ENCODE peak calls at places on chromosome 21, in ten cellular contexts. J, Y, C, O, V, H, E, F, A and R are unnamed samples.

GRCh38 chr21:43834146-43834905 is 30.7 kb upstream of the AGPAT3 start:
- DNase-seq in V (no peak), A (no peak), Y (no peak), J (no peak), C (no peak), O (no peak), E (no peak), H (no peak), F (no peak), R (no peak)

GRCh38 chr21:41548781-41549180 is 40.8 kb upstream of the TMPRSS2 start:
- DNase-seq in A (no peak), H (no peak), F (no peak), C (no peak), V (no peak), O (no peak), J (no peak), Y (no peak), E (no peak), R (no peak)

GRCh38 chr21:33264561-33264960 is 1.6 kb upstream of the IL10RB start:
- DNase-seq in E (no peak), C (no peak), O (no peak), F (no peak), J (no peak), H (no peak), A (no peak), V (no peak), Y (no peak), R (no peak)

GRCh38 chr21:44423941-44424607 is 31.2 kb upstream of the LRRC3 start:
- DNase-seq in F (no peak), C (no peak), Y (peak), E (no peak), O (no peak), J (no peak), H (no peak), A (no peak), V (no peak), R (no peak)

GRCh38 chr21:31366825-31367224 is 22.8 kb upstream of the TIAM1 start:
- DNase-seq in V (peak), A (peak), J (no peak), H (peak), C (peak), O (peak), E (peak), Y (no peak), F (no peak), R (no peak)

GRCh38 chr21:34630536-34631143 is 15.7 kb upstream of the RCAN1 start:
- DNase-seq in H (peak), A (no peak), C (peak), Y (no peak), F (peak), J (peak), V (peak), E (peak), O (peak), R (peak)

GRCh38 chr21:42820513-42821465 is 58.5 kb downstream of the WDR4 start:
- DNase-seq in F (no peak), V (no peak), J (no peak), E (no peak), Y (no peak), C (no peak), A (no peak), O (no peak), H (no peak), R (no peak)

GRCh38 chr21:15558884-15559283 is 170.9 kb upstream of the USP25 start:
- DNase-seq in C (no peak), J (no peak), F (no peak), V (no peak), E (no peak), A (no peak), Y (no peak), O (no peak), H (no peak), R (no peak)

GRCh38 chr21:32137266-32137665 is 141.6 kb downstream of the MIS18A start:
- DNase-seq in J (no peak), F (no peak), Y (no peak), C (no peak), O (no peak), A (no peak), V (no peak), H (no peak), E (no peak), R (no peak)

GRCh38 chr21:14303731-14304488 is 79.0 kb downstream of the HSPA13 start:
- DNase-seq in J (no peak), E (no peak), O (no peak), A (no peak), C (no peak), F (no peak), Y (no peak), V (no peak), H (no peak), R (no peak)

GRCh38 chr21:16588433-16588860 is 858.7 kb downstream of the USP25 start:
- DNase-seq in J (peak), F (peak), O (peak), V (peak), C (peak), E (no peak), Y (no peak), H (peak), A (peak), R (peak)

GRCh38 chr21:33030633-33031032 is 4.9 kb downstream of the OLIG2 start:
- DNase-seq in A (no peak), E (no peak), F (no peak), J (no peak), O (no peak), C (no peak), Y (no peak), V (no peak), H (no peak), R (no peak)

GRCh38 chr21:42299324-42300044 is 15.7 kb downstream of the TFF3 start:
- DNase-seq in Y (no peak), H (no peak), E (no peak), J (no peak), O (no peak), F (no peak), C (no peak), A (no peak), V (no peak), R (no peak)

GRCh38 chr21:13368200-13368599 is 241.4 kb upstream of the POTED start:
- DNase-seq in V (no peak), J (no peak), O (no peak), A (no peak), E (no peak), H (no peak), F (no peak), Y (no peak), C (no peak), R (no peak)

GRCh38 chr21:26055841-26056264 is 114.7 kb downstream of the APP start:
- DNase-seq in H (no peak), Y (no peak), C (no peak), A (no peak), J (no peak), O (no peak), E (no peak), F (no peak), V (no peak), R (no peak)

GRCh38 chr21:27735699-27736098 is 768.8 kb upstream of the ADAMTS5 start:
- DNase-seq in Y (no peak), C (no peak), H (no peak), V (no peak), J (no peak), F (no peak), E (no peak), A (no peak), O (no peak), R (no peak)

GRCh38 chr21:33367309-33367973 is 35.8 kb upstream of the IFNGR2 start:
- DNase-seq in O (no peak), F (no peak), V (no peak), Y (no peak), J (no peak), C (no peak), A (no peak), E (no peak), H (peak), R (no peak)

GRCh38 chr21:33394260-33394659 is 9.0 kb upstream of the IFNGR2 start:
- DNase-seq in V (no peak), F (no peak), H (no peak), E (no peak), Y (peak), J (no peak), O (peak), C (peak), A (no peak), R (no peak)

GRCh38 chr21:28871388-28872015 is 121.2 kb downstream of the LTN1 start:
- DNase-seq in V (peak), H (no peak), J (no peak), E (no peak), O (no peak), A (no peak), Y (no peak), F (no peak), C (no peak), R (no peak)

GRCh38 chr21:24729568-24729967 is 877.7 kb downstream of the MRPL39 start:
- DNase-seq in C (no peak), F (no peak), O (no peak), V (peak), Y (no peak), J (no peak), E (no peak), A (no peak), H (no peak), R (no peak)

GRCh38 chr21:24727803-24728425 is 879.4 kb downstream of the MRPL39 start:
- DNase-seq in J (no peak), O (no peak), F (no peak), Y (no peak), C (no peak), E (no peak), V (peak), A (peak), H (no peak), R (no peak)
- TF ChIP-seq CTCF in J (no peak), O (no peak), F (no peak), Y (no peak), C (no peak), E (no peak), V (no peak), A (peak), H (no peak), R (no peak)

DNA sequence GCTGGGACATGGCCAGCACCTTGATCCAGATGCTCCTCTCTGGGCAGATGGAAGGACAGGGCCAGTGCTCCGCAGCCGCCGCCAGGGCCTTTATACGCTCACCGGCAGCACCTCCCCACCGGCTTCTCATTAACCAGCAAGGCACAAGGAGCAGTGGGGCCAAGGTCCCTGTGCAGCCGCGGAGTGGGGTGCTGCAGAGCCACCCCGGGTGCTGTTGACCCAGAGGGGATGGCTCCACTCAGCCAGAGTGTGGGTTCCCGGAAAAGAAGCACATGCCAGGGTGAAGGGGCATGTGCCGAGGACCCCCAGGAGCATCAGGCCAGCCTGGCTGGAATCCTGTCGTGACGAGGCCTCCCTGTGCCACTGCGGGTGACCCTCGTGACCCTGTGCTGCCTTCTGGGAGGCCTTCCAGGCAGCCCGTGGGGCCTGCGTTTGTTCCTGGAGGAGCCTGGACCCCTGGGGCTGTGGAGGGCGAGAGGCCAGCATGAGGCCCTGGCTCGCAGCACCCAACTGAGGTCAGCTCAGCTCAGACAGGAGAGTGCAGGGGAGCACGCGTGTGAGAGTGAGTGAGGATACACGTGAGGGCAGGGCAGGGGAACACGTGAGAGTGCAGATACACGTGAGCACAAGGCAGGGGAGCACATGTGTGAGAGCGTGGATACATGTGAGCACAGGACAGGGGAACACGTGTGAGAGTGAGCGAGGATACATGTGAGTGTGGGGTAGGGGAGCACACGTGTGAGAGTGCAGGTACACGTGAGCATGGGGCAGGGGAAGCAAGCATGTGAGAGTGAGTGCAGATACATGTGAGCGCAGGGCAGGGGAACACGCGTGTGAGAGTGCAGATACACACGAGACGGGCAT is at the start of gene FTCD:
- DNase-seq in Y (peak), J (no peak), C (no peak), O (no peak), H (no peak), V (no peak), E (no peak), F (no peak), A (no peak), R (no peak)
- TF ChIP-seq CTCF in Y (no peak), J (no peak), C (no peak), O (no peak), H (no peak), V (no peak), E (no peak), F (no peak), A (no peak), R (no peak)

GRCh38 chr21:23804866-23805265 is 1802.4 kb downstream of the MRPL39 start:
- DNase-seq in E (no peak), J (no peak), O (no peak), C (no peak), A (no peak), V (no peak), F (no peak), Y (no peak), H (no peak), R (no peak)

GRCh38 chr21:23812485-23812884 is 1794.8 kb downstream of the MRPL39 start:
- DNase-seq in V (no peak), J (no peak), F (no peak), C (no peak), O (no peak), Y (no peak), H (no peak), A (no peak), E (no peak), R (no peak)

GRCh38 chr21:23811802-23812201 is 1795.5 kb downstream of the MRPL39 start:
- DNase-seq in J (no peak), V (no peak), A (no peak), F (no peak), H (no peak), O (no peak), Y (no peak), E (no peak), C (no peak), R (no peak)

GRCh38 chr21:23809573-23809972 is 1797.7 kb downstream of the MRPL39 start:
- DNase-seq in C (no peak), A (no peak), O (no peak), J (no peak), V (no peak), Y (no peak), H (no peak), F (no peak), E (no peak), R (no peak)
- TF ChIP-seq CTCF in C (no peak), A (no peak), O (no peak), J (no peak), V (no peak), Y (no peak), H (no peak), F (no peak), E (no peak), R (no peak)

GRCh38 chr21:18370292-18370691 is 33.3 kb downstream of the TMPRSS15 start:
- DNase-seq in H (no peak), Y (no peak), F (no peak), E (no peak), V (no peak), J (no peak), C (no peak), A (no peak), O (no peak), R (no peak)
- TF ChIP-seq CTCF in H (no peak), Y (no peak), F (no peak), E (no peak), V (no peak), J (no peak), C (no peak), A (no peak), O (no peak), R (no peak)

DNA sequence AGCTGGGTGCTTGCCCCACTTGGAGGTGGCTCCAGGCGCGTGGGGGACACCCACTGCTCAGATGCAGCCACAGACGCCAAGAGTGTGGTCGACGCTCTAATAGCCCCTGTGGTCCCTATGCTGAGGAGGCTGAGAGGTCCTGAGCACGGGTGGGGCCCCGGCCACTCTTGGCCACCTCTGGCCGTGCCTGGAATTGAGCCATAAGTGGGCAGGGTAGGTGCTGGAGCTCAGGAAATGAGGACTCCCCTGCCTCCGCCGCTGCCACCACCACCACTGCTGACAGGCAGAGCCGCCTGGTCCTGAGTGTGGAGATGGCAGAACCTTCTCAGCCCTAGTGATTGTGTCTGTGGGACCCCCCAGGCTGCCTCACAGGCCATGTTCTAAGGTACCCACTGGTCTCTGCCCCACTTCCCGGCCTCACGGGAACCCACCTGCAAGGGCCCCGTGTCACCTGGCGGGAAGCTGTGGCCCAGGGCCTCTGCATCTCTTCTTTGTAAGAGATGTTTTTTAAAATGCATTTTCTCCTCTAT is 34.6 kb upstream of the DIP2A start:
- DNase-seq in O (no peak), V (no peak), F (no peak), Y (no peak), H (no peak), J (no peak), C (no peak), E (no peak), A (no peak), R (no peak)
- TF ChIP-seq CTCF in O (no peak), V (no peak), F (no peak), Y (no peak), H (no peak), J (no peak), C (no peak), E (no peak), A (no peak), R (no peak)

GRCh38 chr21:37564341-37564923 is 197.9 kb downstream of the DYRK1A start:
- DNase-seq in E (peak), H (peak), V (peak), Y (peak), F (no peak), O (peak), C (peak), A (peak), J (peak), R (peak)

GRCh38 chr21:37561506-37561905 is 194.9 kb downstream of the DYRK1A start:
- DNase-seq in V (no peak), C (no peak), J (no peak), E (no peak), A (no peak), F (no peak), Y (no peak), H (no peak), O (no peak), R (no peak)

GRCh38 chr21:37563641-37564340 is 197.2 kb downstream of the DYRK1A start:
- DNase-seq in J (peak), H (peak), Y (peak), A (peak), V (peak), O (peak), E (peak), C (peak), F (peak), R (peak)

GRCh38 chr21:37561941-37562919 is 195.7 kb downstream of the DYRK1A start:
- DNase-seq in O (no peak), F (no peak), V (no peak), A (no peak), C (no peak), J (no peak), E (no peak), H (no peak), Y (no peak), R (no peak)

DNA sequence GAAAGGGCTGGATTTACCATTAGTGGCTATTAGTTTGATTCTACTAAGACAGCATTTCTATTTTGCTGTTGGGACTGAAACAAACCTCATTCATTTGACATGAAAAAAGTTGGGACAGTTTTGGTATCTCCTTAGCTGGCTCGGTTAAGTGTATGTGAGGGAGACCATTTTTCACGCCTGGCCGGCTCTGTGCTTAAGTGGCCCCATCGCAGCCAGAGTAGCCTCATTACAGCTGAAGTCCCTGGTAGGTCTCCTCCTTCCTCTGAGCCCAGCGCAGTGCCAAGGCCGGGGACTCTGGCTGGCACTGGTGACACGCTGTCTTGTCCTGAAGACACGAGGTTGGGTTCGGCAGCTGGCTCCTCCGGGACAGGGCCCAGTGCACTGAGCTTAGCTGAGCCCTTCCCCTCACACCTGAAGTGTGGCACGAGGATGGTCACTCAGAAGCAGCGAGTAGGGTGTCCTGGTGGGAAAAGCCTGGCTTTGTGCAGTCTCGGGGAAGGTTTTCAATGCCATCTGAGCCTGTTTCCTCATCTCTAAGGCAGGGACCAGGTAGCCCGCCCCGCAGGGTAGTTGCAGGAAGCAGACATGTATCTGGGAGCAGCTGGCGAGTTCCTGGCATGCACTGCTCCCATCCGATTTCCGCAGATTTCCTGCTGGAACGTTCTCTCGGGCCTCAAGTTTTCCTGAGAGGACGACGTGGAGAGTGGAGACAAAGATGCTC is 196.5 kb downstream of the DYRK1A start:
- DNase-seq in H (no peak), A (no peak), F (no peak), V (no peak), O (no peak), C (no peak), Y (no peak), E (no peak), J (no peak), R (no peak)
- TF ChIP-seq CTCF in H (no peak), A (no peak), F (no peak), V (no peak), O (no peak), C (no peak), Y (no peak), E (no peak), J (no peak), R (no peak)

DNA sequence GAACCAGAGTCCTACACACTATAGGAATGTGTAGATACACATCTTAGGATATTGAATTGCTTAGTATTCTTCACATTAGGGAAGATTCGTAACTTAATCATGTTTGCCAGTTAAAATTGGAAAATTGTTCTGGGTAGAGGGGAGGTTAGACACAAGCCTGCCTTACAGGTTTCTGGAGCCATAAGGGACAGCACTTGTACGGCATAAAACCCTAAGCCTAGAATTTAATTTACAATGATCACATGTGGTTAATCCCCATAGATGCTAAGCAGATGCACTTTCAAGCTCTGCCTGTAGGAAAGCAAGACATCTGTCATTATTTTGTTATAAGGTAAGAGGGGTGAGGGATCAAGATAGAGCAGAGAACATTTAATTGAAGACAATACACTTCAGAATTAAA is 820.7 kb downstream of the NCAM2 start:
- DNase-seq in C (no peak), J (no peak), A (no peak), F (no peak), Y (no peak), O (no peak), E (no peak), H (no peak), V (no peak), R (no peak)
- TF ChIP-seq CTCF in C (no peak), J (no peak), A (no peak), F (no peak), Y (no peak), O (no peak), E (no peak), H (no peak), V (no peak), R (no peak)